ENCODE peak calls at places on chromosomes 6 and 20, in five cellular contexts. A is NCI-H2171, P is immature natural killer cell, X is left cardiac atrium, K is T follicular helper cell. E is an unnamed sample.

GRCh38 chr6:1436334-1437306 is 47.2 kb downstream of the FOXF2 start:
- DNase-seq in X (no peak), A (peak), P (peak), K (peak), E (peak)

GRCh38 chr6:28537509-28538140 is 11.9 kb downstream of the GPX5 start:
- DNase-seq in K (peak), P (no peak), A (no peak), X (no peak), E (no peak)

GRCh38 chr6:167700199-167700598 is 126.5 kb upstream of the AFDN start:
- DNase-seq in K (no peak), A (no peak), P (no peak), X (no peak), E (no peak)

GRCh38 chr20:44188752-44189151 is 1.8 kb upstream of the JPH2 start:
- DNase-seq in P (no peak), K (no peak), X (no peak), A (no peak), E (no peak)

GRCh38 chr20:62624719-62625455 is 17.4 kb upstream of the SLCO4A1 start:
- DNase-seq in P (no peak), A (no peak), X (peak), K (no peak), E (no peak)

GRCh38 chr6:42819803-42820508 is 38.1 kb downstream of the BICRAL start:
- DNase-seq in A (no peak), X (no peak), K (no peak), P (peak), E (no peak)

GRCh38 chr6:5213851-5214507 is 46.8 kb downstream of the LYRM4 start:
- DNase-seq in A (peak), P (no peak), K (no peak), X (no peak), E (no peak)

GRCh38 chr6:40587240-40588069 is at the start of gene LRFN2:
- DNase-seq in P (peak), A (peak), K (no peak), X (peak), E (peak)

GRCh38 chr20:38985060-38985459 is 22.9 kb downstream of the DHX35 start:
- DNase-seq in A (no peak), P (no peak), X (no peak), K (no peak), E (no peak)

GRCh38 chr6:16473908-16474791 is 235.8 kb downstream of the GMPR start:
- DNase-seq in P (no peak), K (no peak), X (no peak), A (no peak), E (peak)

GRCh38 chr20:43667341-43668132 is 623 bp downstream of the MYBL2 start:
- DNase-seq in A (peak), K (no peak), X (no peak), P (no peak), E (no peak)

GRCh38 chr6:139942333-139942732 is 567.9 kb upstream of the CITED2 start:
- DNase-seq in A (no peak), P (no peak), X (no peak), K (no peak), E (no peak)

GRCh38 chr6:49606696-49607390 is 29.8 kb downstream of the RHAG start:
- DNase-seq in P (no peak), A (peak), X (no peak), K (no peak), E (no peak)

GRCh38 chr6:25490018-25490865 is 161.8 kb upstream of the SCGN start:
- DNase-seq in X (peak), K (peak), P (peak), A (peak), E (no peak)

GRCh38 chr6:14193524-14193923 is 76.0 kb downstream of the CD83 start:
- DNase-seq in A (no peak), X (no peak), K (no peak), P (no peak), E (no peak)

GRCh38 chr6:32411943-32412342 is 5.0 kb upstream of the BTNL2 start:
- DNase-seq in K (no peak), P (no peak), X (no peak), A (no peak), E (no peak)

GRCh38 chr6:169921853-169922779 is 170.7 kb downstream of the ERMARD start:
- DNase-seq in K (no peak), P (peak), X (no peak), A (no peak), E (no peak)

GRCh38 chr6:77456531-77457248 is 6.6 kb downstream of the HTR1B start:
- DNase-seq in A (no peak), K (no peak), X (peak), P (no peak), E (no peak)

GRCh38 chr6:139361211-139361610 is 13.2 kb downstream of the CITED2 start:
- DNase-seq in K (no peak), X (no peak), P (no peak), A (peak), E (no peak)

GRCh38 chr20:59813126-59813947 is 120.1 kb downstream of the SYCP2 start:
- DNase-seq in K (no peak), A (no peak), P (no peak), X (no peak), E (no peak)

GRCh38 chr6:26550250-26550993 is 12.3 kb downstream of the HMGN4 start:
- DNase-seq in K (peak), A (no peak), X (peak), P (peak), E (no peak)

GRCh38 chr20:40895182-40895581 is 133.4 kb upstream of the TOP1 start:
- DNase-seq in K (no peak), X (no peak), A (no peak), P (no peak), E (no peak)

GRCh38 chr6:49341869-49342268 is 121.2 kb downstream of the MMUT start:
- DNase-seq in K (no peak), P (no peak), X (no peak), A (no peak), E (no peak)